ENCODE peak calls at places on chromosome 12, in five cellular contexts. B is ovary, E is uterus, L is lower leg skin, O is body of pancreas. X is an unnamed sample.

GRCh38 chr12:67161322-67161918 is 107.7 kb upstream of the CAND1 start:
- DNase-seq in B (no peak), E (no peak), L (no peak), O (peak), X (peak)

GRCh38 chr12:69548687-69549086 is 36.6 kb upstream of the CCT2 start:
- DNase-seq in B (no peak), E (no peak), L (no peak), O (no peak), X (no peak)

GRCh38 chr12:57833672-57834071 is 12.9 kb downstream of the CTDSP2 start:
- DNase-seq in B (no peak), E (no peak), L (no peak), O (no peak), X (no peak)

GRCh38 chr12:117494833-117495714 is 133.6 kb upstream of the NOS1 start:
- DNase-seq in B (no peak), E (peak), L (no peak), O (peak), X (no peak)

GRCh38 chr12:30822385-30823139 is 67.8 kb upstream of the CAPRIN2 start:
- DNase-seq in B (peak), E (peak), L (peak), O (peak), X (no peak)

GRCh38 chr12:51898937-51899336 is 8.4 kb upstream of the ACVRL1 start:
- DNase-seq in B (no peak), E (no peak), L (no peak), O (no peak), X (peak)

GRCh38 chr12:127239781-127240180 is 1027.2 kb upstream of the TMEM132C start:
- DNase-seq in B (no peak), E (no peak), L (no peak), O (no peak), X (no peak)

GRCh38 chr12:44582521-44582920 is 293.6 kb downstream of the NELL2 start:
- DNase-seq in B (no peak), E (no peak), L (no peak), O (no peak), X (no peak)

GRCh38 chr12:52310622-52311281 is 10.4 kb downstream of the KRT83 start:
- DNase-seq in B (no peak), E (no peak), L (no peak), O (no peak), X (peak)

GRCh38 chr12:98990648-98991047 is 345.6 kb downstream of the APAF1 start:
- DNase-seq in B (no peak), E (no peak), L (no peak), O (no peak), X (no peak)

GRCh38 chr12:53944209-53944608 is 5.6 kb downstream of the HOXC13 start:
- DNase-seq in B (no peak), E (no peak), L (no peak), O (no peak), X (no peak)

DNA sequence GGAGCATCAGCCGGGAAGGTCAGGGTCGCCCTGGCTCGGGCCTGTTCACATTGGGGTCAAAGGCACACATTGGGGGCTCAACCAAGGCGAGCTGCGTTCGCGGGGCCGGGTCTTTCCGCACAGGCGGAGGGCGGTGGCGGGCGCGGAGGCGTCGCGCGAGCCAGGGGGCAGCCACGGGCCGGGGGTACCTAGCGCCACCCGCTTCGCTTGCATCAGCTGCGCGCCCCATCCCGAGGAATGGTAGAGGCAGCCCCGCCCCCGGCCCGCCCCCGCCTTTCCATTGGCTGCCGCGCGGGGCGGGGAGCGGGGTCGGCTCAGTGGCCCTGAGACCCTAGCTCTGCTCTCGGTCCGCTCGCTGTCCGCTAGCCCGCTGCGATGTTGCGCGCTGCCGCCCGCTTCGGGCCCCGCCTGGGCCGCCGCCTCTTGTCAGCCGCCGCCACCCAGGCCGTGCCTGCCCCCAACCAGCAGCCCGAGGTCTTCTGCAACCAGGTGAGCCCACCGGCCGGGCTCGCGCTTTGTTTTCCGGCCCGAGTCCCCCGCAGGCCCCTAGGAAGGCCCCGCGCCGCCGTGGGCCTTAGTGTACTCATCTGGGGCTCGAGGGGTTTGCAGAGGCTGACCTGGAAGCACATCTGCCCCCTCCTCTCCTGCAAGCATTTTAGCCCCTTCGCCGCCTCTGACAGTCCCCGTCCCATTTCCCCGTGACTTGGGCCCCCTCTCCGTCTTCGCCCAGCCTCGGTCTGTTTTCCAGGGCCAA is at the start of gene ALDH2:
- DNase-seq in B (peak), E (peak), L (no peak), O (peak), X (no peak)
- TF ChIP-seq POLR2A in B (peak), E (peak), L (no peak), O (peak), X (no peak)

GRCh38 chr12:124655317-124656213 is 88.2 kb upstream of the NCOR2 start:
- DNase-seq in B (peak), E (peak), L (no peak), O (peak), X (peak)
- TF ChIP-seq POLR2A in B (peak), E (no peak), L (no peak), O (no peak), X (peak)

DNA sequence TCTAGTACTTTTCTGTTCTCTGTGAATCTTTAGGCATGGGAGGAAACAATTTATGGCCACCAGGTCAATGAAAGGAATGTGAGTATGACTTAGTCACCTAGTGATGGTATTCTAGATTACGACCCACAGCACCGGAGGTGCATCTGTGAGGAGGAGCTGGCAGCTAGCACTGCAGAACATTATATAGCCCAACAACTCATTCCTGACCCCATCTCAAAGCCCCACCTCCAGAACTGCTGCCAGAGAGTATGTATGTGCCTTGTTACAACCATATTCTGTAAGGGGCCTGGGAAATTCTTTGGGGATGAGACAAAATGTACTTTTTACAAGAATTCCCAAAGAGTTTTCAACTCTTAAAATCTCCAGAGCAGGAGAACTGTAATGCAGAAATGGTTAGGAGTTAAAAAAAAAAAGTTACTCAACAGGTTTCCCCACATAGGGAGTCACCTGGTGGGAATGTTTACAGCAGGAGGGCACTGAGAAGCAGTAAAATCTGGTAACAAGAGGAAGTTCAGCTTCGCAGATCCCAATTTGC is 34.9 kb upstream of the CERS5 start:
- DNase-seq in B (no peak), E (no peak), L (no peak), O (peak), X (peak)
- TF ChIP-seq POLR2A in B (no peak), E (no peak), L (no peak), O (no peak), X (no peak)

DNA sequence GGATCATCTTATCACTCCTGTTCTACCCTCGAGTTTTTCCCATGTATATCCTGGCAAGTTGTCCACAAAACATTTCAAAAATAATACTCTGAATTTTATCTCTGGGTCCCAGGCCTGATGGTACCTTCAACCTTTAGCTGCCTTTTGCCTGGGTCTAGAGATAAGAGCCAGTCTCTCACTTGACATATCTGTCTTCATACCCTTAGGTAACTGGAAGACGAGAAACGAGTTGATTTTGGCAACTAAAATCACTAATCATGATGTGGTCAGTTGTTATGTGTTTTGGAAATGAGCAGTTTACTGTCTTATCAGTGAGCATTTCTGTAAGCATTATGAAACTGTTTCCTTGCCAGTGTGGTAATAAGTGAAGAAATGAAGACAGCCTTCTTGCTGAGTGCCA is 6.3 kb downstream of the RNF10 start:
- DNase-seq in B (no peak), E (no peak), L (no peak), O (no peak), X (no peak)
- TF ChIP-seq POLR2A in B (no peak), E (no peak), L (no peak), O (no peak), X (no peak)

DNA sequence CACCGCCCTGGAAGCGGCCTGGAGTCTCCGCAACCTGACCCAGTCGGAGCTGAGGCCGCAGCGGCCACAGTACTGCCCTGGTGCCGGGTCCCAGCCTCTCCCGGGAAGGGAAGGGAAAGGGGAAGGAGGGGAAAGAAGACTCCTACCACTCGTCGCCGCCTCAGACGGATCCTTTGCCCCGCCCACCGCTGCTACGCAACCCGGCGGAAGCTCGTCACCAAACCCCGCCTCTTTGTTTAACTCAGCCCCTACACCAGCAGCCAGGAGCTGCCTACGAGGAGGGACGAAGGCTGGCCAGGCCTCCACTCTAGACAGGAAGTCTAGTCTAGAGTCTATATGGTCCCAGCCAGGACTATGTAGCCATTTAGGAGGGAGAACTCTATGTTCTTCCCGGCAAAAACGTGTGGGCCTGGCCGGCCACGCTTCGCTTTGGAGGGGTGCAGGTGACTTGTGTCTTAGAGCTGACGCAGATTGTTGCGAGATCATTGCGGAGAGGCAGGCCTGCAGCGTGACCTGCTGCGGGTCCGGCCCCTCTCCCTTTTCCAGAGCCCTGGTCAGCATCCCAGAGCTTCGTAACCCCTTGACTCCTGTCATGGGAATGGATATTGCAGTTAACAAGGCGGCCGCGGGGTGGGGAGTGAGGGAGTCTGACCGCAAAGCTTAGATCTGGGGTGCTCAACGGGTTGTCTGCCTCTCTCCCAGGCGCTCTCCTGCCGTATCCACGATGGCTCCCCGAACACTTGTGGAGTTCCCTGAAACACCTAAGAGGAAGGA is at the start of gene RNF41:
- DNase-seq in B (peak), E (peak), L (peak), O (peak), X (peak)
- TF ChIP-seq POLR2A in B (peak), E (peak), L (no peak), O (peak), X (peak)

DNA sequence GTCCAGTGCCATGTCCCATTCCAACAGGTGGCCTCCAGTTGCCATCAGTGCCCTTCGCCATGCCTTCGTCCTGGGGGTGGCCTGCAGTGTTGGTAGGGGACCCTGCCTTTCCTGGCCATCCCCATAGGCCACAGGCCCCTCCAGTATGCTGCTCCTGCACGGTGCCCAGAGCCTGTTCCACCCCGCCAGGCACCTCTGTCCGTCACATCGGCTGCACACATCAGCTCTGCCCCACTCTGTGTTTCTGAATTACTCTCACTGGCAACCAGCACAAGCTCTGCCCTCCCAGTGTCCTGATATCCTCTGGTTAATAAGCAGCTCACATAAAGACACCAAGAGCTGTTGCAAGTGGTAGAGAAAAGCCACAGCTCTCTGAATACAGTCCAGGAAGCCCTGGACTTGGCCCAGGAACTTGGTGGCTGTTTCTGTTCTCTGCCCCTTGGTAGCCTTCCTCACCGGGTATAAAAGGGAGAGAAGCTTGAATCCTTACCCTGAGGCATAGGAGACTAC is 31.3 kb upstream of the ATP2A2 start:
- DNase-seq in B (no peak), E (no peak), L (no peak), O (peak), X (no peak)
- TF ChIP-seq POLR2A in B (no peak), E (no peak), L (no peak), O (no peak), X (no peak)

GRCh38 chr12:56243731-56244181 is 13.9 kb downstream of the SLC39A5 start:
- DNase-seq in B (no peak), E (no peak), L (no peak), O (peak), X (no peak)
- TF ChIP-seq POLR2A in B (no peak), E (no peak), L (no peak), O (no peak), X (no peak)

GRCh38 chr12:29796823-29797263 is 13.1 kb upstream of the TMTC1 start:
- DNase-seq in B (no peak), E (peak), L (peak), O (no peak), X (peak)
- TF ChIP-seq POLR2A in B (no peak), E (no peak), L (no peak), O (no peak), X (no peak)

DNA sequence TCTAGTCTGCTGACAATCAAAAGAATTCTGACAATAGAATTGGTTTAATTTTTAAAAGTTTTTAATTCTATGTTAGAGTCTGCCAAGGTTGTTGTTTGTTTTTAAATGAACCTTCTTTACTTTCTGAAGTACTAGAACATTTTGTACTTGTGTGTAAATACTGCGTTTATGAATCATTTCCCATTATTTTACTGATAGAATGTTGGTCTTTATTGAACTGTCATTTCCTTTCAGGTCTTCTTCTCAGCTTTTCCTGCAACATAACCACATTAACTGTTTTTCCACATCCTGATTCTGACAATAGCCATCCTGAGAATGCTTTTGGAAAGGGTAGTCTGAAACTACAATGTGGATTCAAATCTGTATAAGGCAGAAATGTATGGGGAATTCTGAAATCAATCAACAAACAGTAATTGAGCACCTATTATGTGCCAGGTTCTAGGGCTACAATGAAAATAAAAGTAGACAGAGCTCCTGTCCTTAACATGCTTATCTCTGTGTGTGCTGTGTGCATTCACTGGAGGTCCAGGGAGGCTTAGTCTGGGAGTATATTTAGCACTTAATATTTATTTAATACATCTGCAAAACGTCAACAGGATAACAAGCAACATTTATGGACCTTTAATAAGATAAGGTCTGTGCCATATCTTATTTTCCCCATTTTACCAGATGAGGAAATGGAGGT is 73.1 kb upstream of the SLC38A2 start:
- DNase-seq in B (no peak), E (no peak), L (no peak), O (no peak), X (no peak)
- TF ChIP-seq POLR2A in B (no peak), E (no peak), L (no peak), O (no peak), X (no peak)